ENCODE peak calls at places on chromosomes 4 and X, in six cellular contexts. U, W, R, P, J and F are unnamed samples.

GRCh38 chr4:126216611-126217010 is 901.9 kb downstream of the FAT4 start:
- DNase-seq in W (no peak), J (no peak), P (no peak), R (no peak), U (no peak), F (no peak)

GRCh38 chr4:121278811-121279368 is 101.9 kb downstream of the QRFPR start:
- DNase-seq in R (no peak), P (no peak), J (peak), U (peak), W (no peak), F (peak)

GRCh38 chr4:155878611-155879010 is 12.5 kb upstream of the ASIC5 start:
- DNase-seq in J (no peak), U (no peak), R (no peak), P (no peak), W (no peak), F (no peak)

GRCh38 chr4:48129307-48130014 is 4.6 kb downstream of the TXK start:
- DNase-seq in J (no peak), R (no peak), P (no peak), U (no peak), W (no peak), F (no peak)

GRCh38 chr4:20391224-20391623 is 139.5 kb downstream of the SLIT2 start:
- DNase-seq in U (no peak), P (no peak), R (no peak), J (no peak), W (no peak), F (peak)

GRCh38 chrX:13311560-13311959 is 8.3 kb downstream of the ATXN3L start:
- DNase-seq in R (no peak), P (no peak), U (no peak), W (no peak), J (no peak), F (no peak)

GRCh38 chr4:172356002-172356401 is 542.8 kb downstream of the GALNTL6 start:
- DNase-seq in P (no peak), J (no peak), W (no peak), R (no peak), U (no peak), F (no peak)

GRCh38 chr4:165873298-165874071 is 448 bp downstream of the TLL1 start:
- DNase-seq in U (peak), R (peak), J (peak), W (peak), P (no peak), F (no peak)

GRCh38 chr4:54228064-54228527 is 997 bp upstream of the PDGFRA start:
- DNase-seq in P (no peak), R (peak), U (peak), J (peak), W (peak), F (peak)

GRCh38 chr4:185999207-185999606 is 69.7 kb upstream of the TLR3 start:
- DNase-seq in R (no peak), U (no peak), P (no peak), W (no peak), J (no peak), F (no peak)

GRCh38 chrX:10450229-10450958 is 170.0 kb downstream of the MID1 start:
- DNase-seq in P (no peak), R (no peak), W (no peak), U (peak), J (peak), F (peak)

GRCh38 chr4:66906314-66906713 is 639.0 kb downstream of the CENPC start:
- DNase-seq in J (no peak), W (no peak), P (no peak), R (no peak), U (no peak), F (no peak)

GRCh38 chr4:152719856-152720556 is 40.2 kb upstream of the TMEM154 start:
- DNase-seq in J (no peak), U (no peak), W (no peak), P (no peak), R (no peak), F (no peak)

GRCh38 chr4:4784379-4784778 is 75.1 kb upstream of the MSX1 start:
- DNase-seq in J (no peak), R (no peak), P (no peak), W (no peak), U (no peak), F (no peak)
- H3K14ac ChIP-seq in J (no peak), R (no peak), P (no peak), W (no peak), U (no peak), F (no peak)

DNA sequence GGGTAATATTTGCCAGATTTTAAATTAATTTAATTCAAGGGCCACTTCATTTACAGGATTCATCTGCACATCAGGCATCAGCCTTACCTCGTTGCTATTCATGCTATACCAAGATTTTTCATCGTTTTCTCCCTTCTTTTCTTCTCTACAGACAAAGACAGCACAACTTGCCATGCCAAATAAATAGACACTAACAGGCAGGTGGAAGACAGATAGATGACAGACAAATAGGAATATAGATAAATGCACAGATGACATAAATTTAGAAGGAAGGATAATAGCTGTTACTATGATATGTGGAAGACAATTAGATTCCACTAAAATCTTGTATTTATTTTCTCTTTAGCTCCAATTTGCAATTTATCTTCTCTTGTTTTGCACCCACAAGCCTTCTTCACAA is 164.5 kb upstream of the ARX start:
- DNase-seq in P (no peak), R (no peak), J (no peak), W (no peak), U (no peak), F (no peak)
- H3K14ac ChIP-seq in P (no peak), R (no peak), J (no peak), W (no peak), U (no peak), F (no peak)

GRCh38 chr4:187059895-187060294 is 336.2 kb upstream of the FAT1 start:
- DNase-seq in J (no peak), W (no peak), U (no peak), P (no peak), R (no peak), F (no peak)
- H3K14ac ChIP-seq in J (no peak), W (no peak), U (no peak), P (no peak), R (no peak), F (no peak)

GRCh38 chr4:68082758-68083157 is 46.9 kb downstream of the TMPRSS11F start:
- DNase-seq in W (no peak), J (no peak), P (no peak), U (no peak), R (no peak), F (no peak)
- H3K14ac ChIP-seq in W (no peak), J (no peak), P (no peak), U (no peak), R (no peak), F (no peak)

GRCh38 chrX:18992829-18993228 is 8.9 kb upstream of the PHKA2 start:
- DNase-seq in W (no peak), J (no peak), P (no peak), U (no peak), R (no peak), F (no peak)
- H3K14ac ChIP-seq in W (no peak), J (no peak), P (no peak), U (no peak), R (no peak), F (no peak)

GRCh38 chr4:8665406-8666360 is 73.1 kb downstream of the CPZ start:
- DNase-seq in J (no peak), U (no peak), W (no peak), R (no peak), P (no peak), F (peak)
- H3K14ac ChIP-seq in J (no peak), U (no peak), W (no peak), R (no peak), P (no peak), F (no peak)

GRCh38 chrX:17042046-17042445 is 95.6 kb downstream of the REPS2 start:
- DNase-seq in J (peak), R (no peak), W (no peak), U (no peak), P (no peak), F (no peak)

GRCh38 chrX:17038681-17039161 is 92.3 kb downstream of the REPS2 start:
- DNase-seq in J (no peak), U (no peak), W (no peak), R (no peak), P (no peak), F (no peak)

GRCh38 chrX:17038277-17038676 is 91.8 kb downstream of the REPS2 start:
- DNase-seq in U (no peak), J (no peak), W (no peak), P (no peak), R (no peak), F (no peak)

GRCh38 chrX:17039826-17040225 is 93.4 kb downstream of the REPS2 start:
- DNase-seq in U (no peak), W (no peak), R (no peak), P (no peak), J (no peak), F (peak)

DNA sequence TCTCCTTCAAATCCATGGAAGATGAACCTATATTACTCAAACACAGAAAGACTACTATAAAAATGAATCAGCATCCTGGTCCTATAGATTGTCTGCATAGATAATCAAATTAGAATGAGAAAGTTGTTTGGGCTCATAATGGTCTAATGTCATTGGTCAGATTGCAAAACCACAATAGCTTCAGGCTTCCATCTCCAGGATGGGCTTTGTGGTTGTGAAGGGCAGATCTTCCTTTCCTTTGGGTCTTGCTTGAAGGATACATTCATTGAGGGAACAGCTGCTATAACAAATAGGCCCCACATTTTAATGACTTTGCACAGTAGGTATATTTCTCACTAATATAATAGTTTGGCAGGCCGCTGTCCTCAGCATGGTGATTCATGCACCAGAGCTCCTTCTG is 94.3 kb downstream of the REPS2 start:
- DNase-seq in U (no peak), W (no peak), P (no peak), R (no peak), J (peak), F (no peak)
- H3K14ac ChIP-seq in U (no peak), W (no peak), P (no peak), R (no peak), J (no peak), F (no peak)

DNA sequence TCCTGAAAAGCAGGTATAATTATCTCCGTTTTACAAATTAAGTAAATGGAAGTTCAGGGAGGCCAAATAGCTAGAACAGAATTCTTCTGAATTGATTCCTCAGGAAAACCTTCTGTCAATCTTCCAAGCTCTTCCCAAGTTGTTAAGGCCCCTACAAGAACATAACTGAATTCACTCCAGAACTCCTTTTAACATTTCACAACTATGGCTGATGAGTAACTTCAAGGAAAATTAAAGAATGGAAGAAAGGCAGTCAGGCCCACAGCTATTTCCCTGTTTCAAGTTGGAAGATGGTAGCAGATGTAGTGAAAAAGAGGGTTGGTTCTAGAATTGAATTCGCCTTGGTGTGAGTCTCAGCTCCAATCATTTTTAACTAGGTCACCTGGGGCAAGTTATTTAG is 15.9 kb downstream of the SETD7 start:
- DNase-seq in U (no peak), W (no peak), R (no peak), P (no peak), J (no peak), F (no peak)
- H3K14ac ChIP-seq in U (no peak), W (no peak), R (no peak), P (no peak), J (no peak), F (no peak)